ENCODE peak calls at places on chromosomes 3 and 15, in five cellular contexts. X is WERI-Rb-1, D is thyroid gland, E is pancreas, G is Panc1. S is an unnamed sample. For H3K36me3 and H3K27me3, the result is how much of the 10 kb centered on the place peaks cover.

GRCh38 chr15:39495871-39496459 is 84.9 kb upstream of the THBS1 start:
- DNase-seq in X (no peak), D (no peak), E (no peak), G (no peak), S (no peak)

GRCh38 chr15:63483521-63484371 is 20.6 kb upstream of the USP3 start:
- DNase-seq in X (no peak), D (no peak), E (no peak), G (no peak), S (no peak)

GRCh38 chr3:69690-70089 is 126.9 kb upstream of the CHL1 start:
- DNase-seq in X (no peak), D (no peak), E (no peak), G (no peak), S (no peak)

GRCh38 chr15:40344631-40345120 is 3.9 kb upstream of the CCDC9B start:
- DNase-seq in X (peak), D (peak), E (peak), G (no peak), S (peak)

GRCh38 chr3:193086688-193087087 is 154.3 kb upstream of the PLAAT1 start:
- DNase-seq in X (no peak), D (no peak), E (no peak), G (no peak), S (no peak)

GRCh38 chr15:74863239-74864056 is 9.7 kb downstream of the SCAMP2 start:
- DNase-seq in X (no peak), D (peak), E (no peak), G (peak), S (no peak)

GRCh38 chr15:60021589-60022378 is 17.7 kb downstream of the FOXB1 start:
- DNase-seq in X (no peak), D (no peak), E (no peak), G (no peak), S (no peak)

GRCh38 chr3:197516517-197516889 is 39.3 kb downstream of the BDH1 start:
- DNase-seq in X (peak), D (no peak), E (no peak), G (peak), S (no peak)

GRCh38 chr3:155069729-155070128 is 10.4 kb upstream of the MME start:
- DNase-seq in X (no peak), D (no peak), E (no peak), G (no peak), S (no peak)

GRCh38 chr3:46100812-46101211 is 73.5 kb upstream of the XCR1 start:
- DNase-seq in X (no peak), D (no peak), E (no peak), G (no peak), S (no peak)

GRCh38 chr3:66797916-66798560 is 200.1 kb upstream of the KBTBD8 start:
- DNase-seq in X (no peak), D (peak), E (no peak), G (no peak), S (peak)

GRCh38 chr15:83053151-83053550 is 13.9 kb downstream of the BTBD1 start:
- DNase-seq in X (no peak), D (no peak), E (no peak), G (peak), S (no peak)

GRCh38 chr3:120560304-120561250 is 35.6 kb upstream of the NDUFB4 start:
- DNase-seq in X (no peak), D (no peak), E (no peak), G (no peak), S (peak)

GRCh38 chr3:73419179-73419803 is 205.4 kb downstream of the PDZRN3 start:
- DNase-seq in X (no peak), D (no peak), E (no peak), G (no peak), S (no peak)

GRCh38 chr3:193452338-193452737 is 73.8 kb upstream of the ATP13A5 start:
- DNase-seq in X (no peak), D (no peak), E (no peak), G (no peak), S (peak)

GRCh38 chr15:64686130-64686735 is 89.2 kb downstream of the RBPMS2 start:
- DNase-seq in X (peak), D (no peak), E (no peak), G (peak), S (peak)

GRCh38 chr3:142863965-142864924 is 24.6 kb downstream of the PCOLCE2 start:
- DNase-seq in X (no peak), D (no peak), E (no peak), G (no peak), S (no peak)

GRCh38 chr15:98941595-98942255 is 65.9 kb downstream of the PGPEP1L start:
- DNase-seq in X (no peak), D (no peak), E (no peak), G (no peak), S (no peak)

GRCh38 chr15:51629612-51630011 is 7.0 kb upstream of the DMXL2 start:
- DNase-seq in X (no peak), D (no peak), E (no peak), G (no peak), S (no peak)

GRCh38 chr15:74127255-74127953 is 3.0 kb upstream of the ISLR2 start:
- DNase-seq in X (peak), D (peak), E (peak), G (peak), S (peak)

GRCh38 chr3:16618721-16619120 is 13.5 kb upstream of the DAZL start:
- DNase-seq in X (no peak), D (no peak), E (no peak), G (no peak), S (no peak)

GRCh38 chr15:56886450-56886856 is 32.0 kb upstream of the TCF12 start:
- DNase-seq in X (no peak), D (no peak), E (no peak), G (no peak), S (no peak)

GRCh38 chr3:184176377-184177330 is 2.0 kb downstream of the AP2M1 start:
- DNase-seq in X (peak), D (peak), E (peak), G (no peak), S (peak)
- H3K36me3 ChIP-seq in X (half or more), D (under half), E (under half), G (under half), S (under half)

GRCh38 chr3:12286927-12287726 is 1.7 kb upstream of the PPARG start:
- DNase-seq in X (peak), D (peak), E (peak), G (no peak), S (no peak)
- H3K27me3 ChIP-seq in X (under half), D (under half), E (under half), G (under half), S (half or more)

DNA sequence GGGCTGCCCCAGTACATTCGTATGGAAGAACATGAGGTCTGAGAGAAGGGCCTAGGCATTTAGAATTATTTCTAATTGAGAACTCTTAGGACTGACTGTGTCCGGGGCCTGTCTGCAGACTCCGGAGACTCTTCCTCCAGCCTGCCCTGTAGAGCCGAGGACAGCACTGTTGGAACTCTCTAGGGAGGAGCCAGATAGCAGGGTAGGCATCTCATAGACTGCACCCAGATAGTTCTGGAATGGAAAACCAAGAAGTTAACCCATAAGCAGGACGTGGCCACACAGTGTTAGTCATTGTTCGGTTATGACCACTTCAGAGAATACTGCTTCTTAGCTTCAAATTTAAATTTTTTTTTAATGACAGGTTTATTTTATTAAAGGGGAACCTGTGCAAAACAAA is 59.5 kb downstream of the SNRK start:
- DNase-seq in X (no peak), D (no peak), E (no peak), G (no peak), S (no peak)
- H3K36me3 ChIP-seq in X (under half), D (under half), E (under half), G (under half), S (under half)

GRCh38 chr3:172320468-172320867 is 127.8 kb downstream of the GHSR start:
- DNase-seq in X (no peak), D (no peak), E (no peak), G (no peak), S (no peak)

GRCh38 chr3:172323894-172324590 is 124.2 kb downstream of the GHSR start:
- DNase-seq in X (no peak), D (no peak), E (no peak), G (no peak), S (no peak)

GRCh38 chr3:172317984-172318383 is 130.3 kb downstream of the GHSR start:
- DNase-seq in X (peak), D (no peak), E (no peak), G (peak), S (no peak)

GRCh38 chr3:172319653-172320052 is 128.6 kb downstream of the GHSR start:
- DNase-seq in X (no peak), D (no peak), E (no peak), G (no peak), S (no peak)

GRCh38 chr3:172321035-172321434 is 127.2 kb downstream of the GHSR start:
- DNase-seq in X (no peak), D (no peak), E (no peak), G (no peak), S (no peak)
- H3K27me3 ChIP-seq in X (under half), D (under half), E (under half), G (under half), S (under half)

GRCh38 chr3:52052831-52053306 is 3.5 kb downstream of the DUSP7 start:
- DNase-seq in X (peak), D (peak), E (no peak), G (no peak), S (peak)

GRCh38 chr3:52049503-52049902 is 6.9 kb downstream of the DUSP7 start:
- DNase-seq in X (no peak), D (no peak), E (no peak), G (no peak), S (no peak)

GRCh38 chr3:52051444-52051843 is 4.9 kb downstream of the DUSP7 start:
- DNase-seq in X (no peak), D (no peak), E (no peak), G (no peak), S (no peak)

GRCh38 chr3:52053307-52054304 is 2.8 kb downstream of the DUSP7 start:
- DNase-seq in X (no peak), D (no peak), E (no peak), G (no peak), S (no peak)

DNA sequence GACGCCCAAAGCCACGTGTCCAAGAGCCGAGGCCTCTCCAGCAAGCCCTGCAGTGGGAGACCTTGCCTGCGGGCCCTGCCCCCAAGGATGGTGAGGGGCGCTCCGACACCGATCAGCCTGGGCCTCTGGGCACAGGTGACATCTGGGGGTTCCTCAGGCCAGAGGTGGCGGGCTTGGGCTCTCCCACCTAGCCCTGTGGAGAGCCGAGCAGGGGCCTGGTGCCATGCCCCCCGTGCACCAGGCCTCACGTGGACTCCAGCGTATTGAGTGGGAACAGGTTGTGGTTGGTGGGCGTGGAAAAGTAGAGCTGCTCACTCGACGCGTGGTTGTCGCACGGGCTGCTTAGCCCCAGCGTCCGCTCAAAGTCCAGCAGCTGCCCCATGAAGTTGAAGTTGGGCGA is 5.8 kb downstream of the DUSP7 start:
- DNase-seq in X (no peak), D (no peak), E (no peak), G (no peak), S (no peak)
- H3K36me3 ChIP-seq in X (half or more), D (under half), E (under half), G (under half), S (under half)

GRCh38 chr3:186826978-186827857 is 15.3 kb upstream of the ADIPOQ start:
- DNase-seq in X (peak), D (peak), E (peak), G (no peak), S (peak)

GRCh38 chr3:186826316-186826977 is 16.1 kb upstream of the ADIPOQ start:
- DNase-seq in X (peak), D (no peak), E (peak), G (no peak), S (peak)

GRCh38 chr3:186831795-186832194 is 10.7 kb upstream of the ADIPOQ start:
- DNase-seq in X (no peak), D (no peak), E (no peak), G (no peak), S (no peak)

GRCh38 chr3:186825294-186825821 is 17.2 kb upstream of the ADIPOQ start:
- DNase-seq in X (peak), D (peak), E (peak), G (no peak), S (peak)

GRCh38 chr3:186828340-186828739 is 14.2 kb upstream of the ADIPOQ start:
- DNase-seq in X (no peak), D (no peak), E (no peak), G (no peak), S (peak)
- H3K27me3 ChIP-seq in X (half or more), D (under half), E (under half), G (half or more), S (under half)

DNA sequence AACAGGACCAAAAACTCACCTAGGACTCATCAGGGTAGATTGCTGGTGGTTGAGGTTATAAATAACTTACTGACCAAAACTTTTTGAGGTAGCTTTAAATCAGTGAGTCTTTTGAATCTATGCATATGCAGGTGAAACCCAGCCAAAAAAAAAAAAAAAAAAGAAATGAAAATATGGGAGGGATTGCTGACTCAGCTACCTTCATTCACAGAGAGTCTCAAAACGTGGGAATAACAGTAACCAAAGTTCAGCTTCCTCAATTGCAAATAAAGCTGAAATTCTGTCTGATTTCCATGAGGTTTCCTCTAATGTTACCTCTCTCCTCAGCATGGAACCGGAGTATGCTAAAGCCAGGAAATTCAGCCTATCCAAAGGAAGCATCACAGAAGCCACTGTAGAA is 95.2 kb upstream of the SEMA6D start:
- DNase-seq in X (no peak), D (no peak), E (no peak), G (no peak), S (no peak)
- H3K36me3 ChIP-seq in X (under half), D (under half), E (under half), G (under half), S (under half)

GRCh38 chr3:40268708-40269524 is 40.6 kb upstream of the EIF1B start:
- DNase-seq in X (no peak), D (no peak), E (no peak), G (no peak), S (no peak)
- H3K27me3 ChIP-seq in X (under half), D (under half), E (under half), G (under half), S (under half)

S was measured in H7.